ENCODE peak calls at places on chromosomes 11 and 22, in nine cellular contexts. M, J, B, Q, T, W, U, F and L are unnamed samples. For H3K4me1, the result is how much of the 10 kb centered on the place peaks cover.

GRCh38 chr11:35246725-35247124 is 107.8 kb downstream of the CD44 start:
- DNase-seq in B (no peak), T (no peak), U (no peak), J (no peak), W (peak), Q (no peak), F (no peak), M (no peak), L (no peak)

GRCh38 chr11:120966840-120967239 is 57.1 kb upstream of the TBCEL start:
- DNase-seq in B (no peak), M (no peak), W (no peak), J (no peak), U (no peak), Q (no peak), F (no peak), T (no peak), L (no peak)

GRCh38 chr22:37782340-37783168 is 25.2 kb upstream of the GCAT start:
- DNase-seq in Q (no peak), B (no peak), J (no peak), U (no peak), M (peak), T (no peak), W (peak), F (no peak), L (no peak)

GRCh38 chr11:14380947-14381555 is 22.1 kb upstream of the RRAS2 start:
- DNase-seq in W (peak), J (peak), B (peak), U (peak), F (no peak), M (peak), Q (peak), T (peak), L (peak)

GRCh38 chr22:33897621-33897910 is 22.7 kb downstream of the LARGE1 start:
- DNase-seq in F (no peak), T (no peak), M (no peak), U (no peak), B (no peak), J (no peak), Q (no peak), W (no peak), L (no peak)

GRCh38 chr11:104653011-104653806 is 245.1 kb downstream of the CASP12 start:
- DNase-seq in U (no peak), B (no peak), T (no peak), M (no peak), J (no peak), Q (no peak), W (peak), F (no peak), L (peak)

GRCh38 chr11:124174001-124174400 is 9.1 kb upstream of the OR10D3 start:
- DNase-seq in Q (no peak), U (no peak), M (peak), J (no peak), T (no peak), B (peak), W (peak), F (no peak), L (no peak)

GRCh38 chr11:117807482-117808272 is 10.7 kb upstream of the DSCAML1 start:
- DNase-seq in M (peak), B (peak), W (no peak), T (no peak), Q (peak), U (peak), F (no peak), J (peak), L (peak)

GRCh38 chr11:92894197-92894596 is 75.3 kb upstream of the MTNR1B start:
- DNase-seq in Q (no peak), J (no peak), T (no peak), B (no peak), W (peak), F (no peak), M (no peak), U (no peak), L (no peak)

GRCh38 chr22:30865656-30866055 is 102.9 kb downstream of the MORC2 start:
- DNase-seq in W (no peak), J (peak), U (no peak), F (no peak), Q (no peak), B (peak), M (peak), T (no peak), L (no peak)

GRCh38 chr11:93198221-93198650 is 445 bp upstream of the SLC36A4 start:
- DNase-seq in J (no peak), W (peak), Q (no peak), T (no peak), U (no peak), F (no peak), B (no peak), M (no peak), L (peak)

GRCh38 chr11:12201016-12201985 is 90.9 kb downstream of the MICAL2 start:
- DNase-seq in Q (no peak), U (peak), F (no peak), M (no peak), W (peak), B (no peak), T (no peak), J (peak), L (no peak)

GRCh38 chr11:15216678-15217077 is 102.0 kb downstream of the INSC start:
- DNase-seq in B (no peak), W (no peak), U (no peak), J (no peak), T (no peak), Q (no peak), M (no peak), F (no peak), L (peak)

GRCh38 chr11:118274184-118274583 is 10.1 kb upstream of the MPZL2 start:
- DNase-seq in M (no peak), B (no peak), F (no peak), J (no peak), T (no peak), Q (no peak), U (no peak), W (peak), L (no peak)

GRCh38 chr11:124865902-124866851 is 945 bp downstream of the ROBO3 start:
- DNase-seq in Q (peak), M (peak), F (no peak), T (no peak), B (peak), J (peak), W (no peak), U (no peak), L (peak)

GRCh38 chr11:42175203-42175602 is 715.8 kb upstream of the LRRC4C start:
- DNase-seq in Q (no peak), W (peak), B (no peak), U (no peak), T (no peak), M (no peak), J (no peak), F (no peak), L (no peak)

GRCh38 chr11:12695221-12695794 is 21.1 kb downstream of the TEAD1 start:
- DNase-seq in U (no peak), W (no peak), F (peak), M (no peak), J (no peak), B (no peak), T (no peak), Q (no peak), L (no peak)

GRCh38 chr11:14499178-14499559 is 442 bp downstream of the COPB1 start:
- DNase-seq in B (peak), U (no peak), W (no peak), J (no peak), Q (no peak), F (no peak), T (peak), M (no peak), L (peak)

GRCh38 chr22:50169181-50169759 is 1.3 kb upstream of the PANX2 start:
- DNase-seq in W (no peak), T (no peak), U (no peak), Q (no peak), J (no peak), B (no peak), M (no peak), F (no peak), L (no peak)

GRCh38 chr11:117465236-117465997 is 137.8 kb downstream of the CEP164 start:
- DNase-seq in M (peak), U (no peak), T (no peak), Q (no peak), F (no peak), W (no peak), B (no peak), J (peak), L (no peak)

GRCh38 chr11:78061088-78061920 is 2.4 kb upstream of the THRSP start:
- DNase-seq in U (no peak), Q (peak), W (no peak), T (peak), J (no peak), F (no peak), B (no peak), M (no peak), L (no peak)

GRCh38 chr11:13837286-13837685 is 125.2 kb upstream of the SPON1 start:
- DNase-seq in F (no peak), W (peak), U (no peak), T (no peak), B (no peak), Q (no peak), J (no peak), M (no peak), L (no peak)

DNA sequence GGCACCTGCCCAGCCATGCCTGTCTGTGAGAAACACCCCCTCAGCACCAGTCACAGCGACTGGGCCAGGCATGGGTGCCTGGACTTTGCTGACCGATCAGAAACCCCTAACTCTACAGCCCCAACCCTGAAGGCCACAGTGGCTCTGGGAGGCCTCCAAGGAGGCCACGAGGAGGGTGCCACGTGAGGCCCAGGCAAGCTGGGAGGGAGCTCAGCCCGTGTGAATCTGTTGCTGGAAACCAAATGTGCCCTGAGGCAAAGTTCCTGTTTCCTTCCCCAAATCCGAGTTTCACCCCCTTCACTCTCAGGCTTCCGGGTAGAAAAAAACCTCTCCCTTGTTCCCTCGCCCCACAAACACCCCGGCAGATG is 1.3 kb downstream of the UNC93B1 start:
- DNase-seq in M (peak), T (no peak), Q (no peak), B (no peak), W (no peak), J (no peak), F (no peak), U (no peak), L (no peak)
- H3K4me1 ChIP-seq in M (under half), T (under half), Q (under half), B (under half), W (under half), J (under half), F (under half), U (under half), L (under half)

GRCh38 chr11:10307022-10307410 is 2.1 kb downstream of the ADM start:
- DNase-seq in W (no peak), Q (no peak), F (no peak), T (no peak), J (no peak), U (no peak), B (no peak), M (no peak), L (peak)

GRCh38 chr11:10304495-10305261 is at the start of gene ADM:
- DNase-seq in Q (peak), M (peak), T (peak), U (peak), B (peak), J (peak), W (no peak), F (peak), L (peak)

GRCh38 chr11:10303558-10304363 is 1.1 kb upstream of the ADM start:
- DNase-seq in F (no peak), W (no peak), U (no peak), J (peak), M (no peak), B (peak), T (peak), Q (peak), L (peak)

GRCh38 chr11:10305964-10306918 is 1.4 kb downstream of the ADM start:
- DNase-seq in J (peak), U (no peak), W (no peak), Q (peak), B (peak), M (no peak), F (no peak), T (no peak), L (no peak)

DNA sequence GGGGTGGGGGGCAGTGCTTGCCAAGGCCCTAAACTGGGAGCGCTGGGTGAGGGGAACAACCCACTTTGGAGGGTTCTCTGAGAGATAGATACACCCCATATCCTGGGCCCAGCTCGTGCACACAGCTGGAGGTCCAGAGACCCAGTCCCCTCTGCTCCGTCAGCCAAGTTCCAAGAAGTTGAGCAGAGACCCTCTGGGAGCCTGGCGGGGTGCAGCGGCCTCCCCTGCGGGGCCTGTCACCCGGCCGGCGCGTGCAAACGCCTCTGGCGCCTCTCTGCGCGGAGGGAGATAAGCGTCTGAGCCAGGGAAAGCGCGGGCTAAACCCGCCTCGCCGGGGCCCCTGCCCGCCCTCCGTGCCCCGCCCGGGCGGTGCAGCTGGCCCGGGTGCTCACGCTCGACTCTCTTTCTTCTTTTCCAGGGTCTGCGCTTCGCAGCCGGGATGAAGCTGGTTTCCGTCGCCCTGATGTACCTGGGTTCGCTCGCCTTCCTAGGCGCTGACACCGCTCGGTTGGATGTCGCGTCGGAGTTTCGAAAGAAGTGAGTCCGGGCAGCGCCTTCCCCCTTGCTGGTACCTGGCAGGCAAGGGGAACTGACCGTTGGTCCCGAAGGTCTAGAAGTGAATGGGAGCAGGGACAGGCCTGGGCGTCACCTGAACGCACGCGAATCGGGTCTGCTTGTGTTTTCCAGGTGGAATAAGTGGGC is 540 bp downstream of the ADM start:
- DNase-seq in J (peak), T (peak), F (no peak), Q (peak), M (peak), B (peak), U (no peak), W (no peak), L (peak)
- H3K27ac ChIP-seq in J (no peak), T (peak), F (peak), Q (peak), M (peak), B (no peak), U (peak), W (peak), L (peak)

GRCh38 chr22:39147335-39148023 is 5.0 kb downstream of the CBX7 start:
- DNase-seq in W (no peak), B (no peak), F (no peak), M (no peak), T (no peak), Q (no peak), J (peak), U (no peak), L (no peak)
- H3K4me1 ChIP-seq in W (under half), B (under half), F (half or more), M (under half), T (under half), Q (half or more), J (under half), U (half or more), L (under half)

GRCh38 chr11:133978816-133979215 is 22.0 kb upstream of the IGSF9B start:
- DNase-seq in U (no peak), J (no peak), M (no peak), F (no peak), Q (no peak), B (no peak), W (no peak), T (no peak), L (no peak)
- H3K27ac ChIP-seq in U (no peak), J (no peak), M (no peak), F (no peak), Q (no peak), B (no peak), W (no peak), T (no peak), L (no peak)

DNA sequence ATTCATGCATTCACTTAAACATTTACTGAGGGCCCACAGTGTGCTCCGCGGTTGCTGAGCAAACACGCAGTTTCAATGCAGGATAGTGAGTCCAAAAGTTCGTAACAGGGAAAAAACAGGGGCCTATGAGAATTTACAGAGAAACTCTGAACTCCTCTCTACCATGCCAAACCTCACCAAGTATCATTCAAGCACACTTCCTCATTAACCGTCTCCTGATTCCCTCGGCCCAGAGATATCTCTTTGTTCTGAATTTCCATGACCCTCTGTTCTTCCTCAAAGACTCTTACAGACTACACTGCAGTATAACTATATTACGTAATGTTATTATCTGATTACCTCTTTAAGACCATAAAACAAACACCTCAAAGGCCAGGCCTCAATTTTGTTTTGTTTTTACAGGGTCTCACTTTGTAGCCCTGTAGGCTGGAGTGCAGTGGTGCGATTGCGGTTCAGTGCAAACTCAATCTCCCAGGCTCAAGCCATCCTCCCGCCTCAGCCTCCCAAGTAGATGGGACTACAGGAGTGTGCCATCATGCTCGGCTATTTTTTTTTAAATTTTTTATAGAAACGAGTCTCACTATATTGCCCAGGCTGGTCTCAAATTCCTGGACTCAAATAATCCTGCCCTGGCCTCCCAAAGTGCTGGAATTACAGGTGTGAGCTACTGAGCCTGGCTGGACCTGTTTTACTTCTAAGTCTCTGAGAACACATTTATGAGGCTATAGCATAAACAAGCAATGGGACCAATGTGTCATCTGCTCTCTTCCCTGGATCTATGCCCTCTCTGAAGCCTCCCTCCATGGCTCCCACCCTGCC is 3.6 kb downstream of the HPS4 start:
- DNase-seq in J (no peak), B (no peak), F (no peak), M (no peak), W (no peak), Q (no peak), U (no peak), T (no peak), L (no peak)
- H3K4me1 ChIP-seq in J (under half), B (under half), F (half or more), M (under half), W (under half), Q (under half), U (under half), T (under half), L (under half)

GRCh38 chr11:88169481-88169880 is 5.8 kb downstream of the RAB38 start:
- DNase-seq in F (no peak), T (no peak), U (no peak), W (no peak), B (no peak), Q (no peak), M (no peak), J (no peak), L (no peak)
- H3K27ac ChIP-seq in F (no peak), T (no peak), U (no peak), W (no peak), B (no peak), Q (no peak), M (no peak), J (no peak), L (no peak)

GRCh38 chr22:40081662-40082061 is 86.9 kb downstream of the FAM83F start:
- DNase-seq in U (no peak), T (no peak), W (no peak), M (no peak), J (no peak), Q (no peak), B (no peak), F (no peak), L (no peak)
- H3K4me1 ChIP-seq in U (under half), T (under half), W (under half), M (under half), J (under half), Q (under half), B (under half), F (under half), L (under half)

GRCh38 chr11:33907419-33907818 is 15.5 kb upstream of the LMO2 start:
- DNase-seq in W (no peak), Q (no peak), T (no peak), U (no peak), F (no peak), J (no peak), M (no peak), B (no peak), L (no peak)
- H3K27ac ChIP-seq in W (no peak), Q (no peak), T (no peak), U (no peak), F (no peak), J (no peak), M (no peak), B (no peak), L (no peak)